ENCODE peak calls at places on chromosomes 5 and 9, in ten cellular contexts. Q is fibroblast of mammary gland; O is HCT116; R is tibial nerve; M is transverse colon; G is D721Med; N is CD8-positive, alpha-beta T cell; H is natural killer cell; I is nephron progenitor cell; Y is GM23338. T is an unnamed sample.

GRCh38 chr5:139812323-139812722 is 16.7 kb downstream of the PSD2 start:
- DNase-seq in Q (no peak), O (no peak), R (no peak), M (no peak), G (no peak), N (no peak), H (no peak), I (no peak), Y (no peak), T (no peak)

GRCh38 chr9:75885652-75886051 is 4.8 kb upstream of the PCSK5 start:
- DNase-seq in Q (peak; percentile 54), O (no peak), R (no peak), M (no peak), G (no peak), N (no peak), H (no peak), I (no peak), Y (no peak), T (no peak)

GRCh38 chr5:157721159-157721558 is 10.1 kb upstream of the THG1L start:
- DNase-seq in Q (no peak), O (no peak), R (no peak), M (peak; percentile 32), G (no peak), N (no peak), H (no peak), I (no peak), Y (no peak), T (no peak)

GRCh38 chr9:98365227-98365669 is 109.8 kb upstream of the TBC1D2 start:
- DNase-seq in Q (peak; percentile 85), O (peak; percentile 41), R (no peak), M (no peak), G (no peak), N (no peak), H (no peak), I (no peak), Y (peak; percentile 64), T (no peak)

GRCh38 chr5:121691478-121691877 is 160.2 kb upstream of the FTMT start:
- DNase-seq in Q (peak; percentile 2), O (no peak), R (no peak), M (no peak), G (no peak), N (no peak), H (no peak), I (no peak), Y (peak; percentile 38), T (no peak)

GRCh38 chr9:116156621-116157314 is 3.2 kb downstream of the PAPPA start:
- DNase-seq in Q (peak; percentile 93), O (no peak), R (no peak), M (peak; percentile 25), G (no peak), N (no peak), H (no peak), I (peak; percentile 30), Y (peak; percentile 74), T (no peak)

GRCh38 chr9:81848472-81848871 is 79.8 kb upstream of the SPATA31D4 start:
- DNase-seq in Q (peak; percentile 47), O (no peak), R (no peak), M (no peak), G (no peak), N (no peak), H (no peak), I (no peak), Y (peak; percentile 25), T (no peak)

GRCh38 chr5:56466136-56466816 is 233.1 kb upstream of the ANKRD55 start:
- DNase-seq in Q (no peak), O (no peak), R (no peak), M (no peak), G (no peak), N (no peak), H (no peak), I (no peak), Y (no peak), T (no peak)

GRCh38 chr5:148666353-148666752 is 12.0 kb upstream of the HTR4 start:
- DNase-seq in Q (no peak), O (no peak), R (no peak), M (no peak), G (no peak), N (no peak), H (no peak), I (peak; percentile 5), Y (peak; percentile 15), T (no peak)

GRCh38 chr9:123642291-123643278 is 286.6 kb downstream of the CRB2 start:
- DNase-seq in Q (no peak), O (no peak), R (no peak), M (peak; percentile 73), G (no peak), N (no peak), H (no peak), I (no peak), Y (no peak), T (no peak)

GRCh38 chr9:92616199-92617129 is 53.5 kb downstream of the IPPK start:
- DNase-seq in Q (peak; percentile 44), O (no peak), R (peak; percentile 22), M (no peak), G (no peak), N (no peak), H (no peak), I (no peak), Y (no peak), T (no peak)

GRCh38 chr9:24832307-24832706 is 286.6 kb upstream of the IZUMO3 start:
- DNase-seq in Q (peak; percentile 0), O (no peak), R (no peak), M (no peak), G (no peak), N (no peak), H (no peak), I (peak; percentile 33), Y (peak; percentile 69), T (no peak)

GRCh38 chr9:121883281-121884056 is 209.6 kb downstream of the TTLL11 start:
- DNase-seq in Q (peak; percentile 45), O (no peak), R (no peak), M (no peak), G (no peak), N (no peak), H (no peak), I (no peak), Y (no peak), T (no peak)

GRCh38 chr5:74598731-74599624 is 41.5 kb downstream of the ENC1 start:
- DNase-seq in Q (no peak), O (no peak), R (no peak), M (no peak), G (no peak), N (no peak), H (no peak), I (no peak), Y (no peak), T (no peak)
- TF ChIP-seq CTCF in Q (no peak), O (no peak), R (no peak), M (no peak), G (no peak), N (no peak), H (no peak), I (no peak), Y (no peak), T (no peak)

GRCh38 chr9:84325347-84325982 is 15.1 kb downstream of the SLC28A3 start:
- DNase-seq in Q (peak; percentile 39), O (peak; percentile 15), R (no peak), M (no peak), G (no peak), N (no peak), H (no peak), I (no peak), Y (no peak), T (no peak)

GRCh38 chr9:84327184-84327583 is 13.4 kb downstream of the SLC28A3 start:
- DNase-seq in Q (peak; percentile 39), O (no peak), R (no peak), M (no peak), G (no peak), N (no peak), H (no peak), I (no peak), Y (no peak), T (no peak)

GRCh38 chr9:84330246-84330645 is 10.3 kb downstream of the SLC28A3 start:
- DNase-seq in Q (peak; percentile 72), O (no peak), R (no peak), M (no peak), G (no peak), N (no peak), H (no peak), I (no peak), Y (no peak), T (no peak)

GRCh38 chr9:84337252-84337651 is 3.3 kb downstream of the SLC28A3 start:
- DNase-seq in Q (no peak), O (no peak), R (no peak), M (no peak), G (no peak), N (no peak), H (no peak), I (no peak), Y (no peak), T (no peak)

GRCh38 chr9:84331119-84331791 is 9.3 kb downstream of the SLC28A3 start:
- DNase-seq in Q (peak; percentile 56), O (no peak), R (no peak), M (no peak), G (no peak), N (no peak), H (no peak), I (no peak), Y (peak; percentile 19), T (no peak)
- TF ChIP-seq CTCF in Q (no peak), O (no peak), R (no peak), M (no peak), G (no peak), N (no peak), H (no peak), I (no peak), Y (no peak), T (no peak)

GRCh38 chr9:131393622-131394463 is at the start of gene PRRC2B:
- DNase-seq in Q (peak; percentile 61), O (peak; percentile 33), R (peak; percentile 75), M (peak; percentile 89), G (peak; percentile 80), N (peak; percentile 85), H (peak; percentile 78), I (peak; percentile 93), Y (peak; percentile 96), T (peak; percentile 87)
- TF ChIP-seq CTCF in Q (no peak), O (peak; percentile 34), R (peak; percentile 56), M (peak; percentile 46), G (peak; percentile 40), N (peak; percentile 36), H (peak; percentile 52), I (no peak), Y (peak; percentile 67), T (no peak)

DNA sequence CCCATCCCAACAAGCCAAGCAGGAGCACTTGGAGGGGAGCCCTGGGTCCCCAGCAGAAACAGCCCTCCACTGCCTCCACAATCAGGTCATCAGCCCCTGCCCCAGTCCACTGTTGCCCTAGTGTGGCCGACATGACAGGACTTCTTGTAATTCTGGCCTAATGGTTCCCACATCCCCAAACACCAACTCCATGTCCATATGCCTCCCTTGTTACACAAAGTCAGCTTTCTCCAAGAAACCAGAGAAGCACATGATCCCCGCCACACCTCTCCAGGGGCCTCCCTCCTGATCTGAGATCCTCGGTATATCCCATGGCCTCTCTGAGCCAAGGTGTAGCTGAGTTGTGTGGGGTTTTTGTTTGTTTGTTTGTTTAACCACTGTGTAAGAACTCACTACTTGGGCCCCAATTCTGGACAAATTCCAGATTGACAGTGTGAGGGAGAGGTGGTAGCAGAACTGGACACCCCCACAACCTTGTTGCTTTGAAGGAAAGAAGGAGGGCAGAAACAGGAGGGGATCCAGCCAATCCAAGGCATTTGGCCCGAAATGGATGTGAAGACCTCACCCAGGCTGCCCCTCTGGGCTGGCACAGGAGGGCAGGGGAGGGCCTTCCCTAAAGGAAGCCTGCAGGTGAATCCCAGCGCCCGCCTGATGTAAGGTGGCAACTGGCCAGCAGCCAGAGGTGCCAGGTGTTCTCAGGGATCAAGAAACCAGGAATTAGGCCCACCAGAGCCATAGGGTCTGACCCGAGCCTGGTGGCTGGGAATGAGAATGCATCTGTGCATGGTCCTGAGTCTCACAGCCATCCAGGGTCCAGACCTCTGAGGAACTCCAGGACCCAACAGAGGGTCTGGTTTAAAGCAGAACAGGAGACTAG is 13.5 kb downstream of the IRF1 start:
- DNase-seq in Q (no peak), O (no peak), R (no peak), M (peak; percentile 52), G (no peak), N (peak; percentile 49), H (peak; percentile 19), I (no peak), Y (peak; percentile 37), T (no peak)
- TF ChIP-seq CTCF in Q (no peak), O (no peak), R (no peak), M (peak; percentile 18), G (no peak), N (no peak), H (no peak), I (no peak), Y (no peak), T (no peak)

T was measured in GM06990.